ENCODE peak calls at places on chromosomes 1 and 21, in seven cellular contexts. G is fibroblast of the aortic adventitia; N is choroid plexus epithelial cell; A is fibroblast of mammary gland; V is foreskin fibroblast; B is CD4-positive, alpha-beta T cell; K is heart right ventricle. M is an unnamed sample.

GRCh38 chr1:116580446-116581322 is 9.9 kb upstream of the CD58 start:
- DNase-seq in G (no peak), N (no peak), A (no peak), V (no peak), B (no peak), K (no peak), M (no peak)

GRCh38 chr21:36860736-36861594 is 105.5 kb downstream of the HLCS start:
- DNase-seq in G (peak; percentile 63), N (peak; percentile 87), A (no peak), V (peak; percentile 42), B (no peak), K (no peak), M (peak; percentile 67)

GRCh38 chr1:178962853-178963810 is 62.6 kb upstream of the FAM20B start:
- DNase-seq in G (no peak), N (peak; percentile 16), A (no peak), V (no peak), B (no peak), K (no peak), M (no peak)

GRCh38 chr1:20271498-20272400 is 18.9 kb upstream of the VWA5B1 start:
- DNase-seq in G (peak; percentile 48), N (no peak), A (peak; percentile 20), V (no peak), B (no peak), K (no peak), M (no peak)

GRCh38 chr1:209697082-209697481 is 7.6 kb upstream of the HSD11B1 start:
- DNase-seq in G (peak; percentile 62), N (peak; percentile 62), A (no peak), V (no peak), B (no peak), K (no peak), M (no peak)

GRCh38 chr1:232454487-232454886 is 175.4 kb downstream of the SIPA1L2 start:
- DNase-seq in G (no peak), N (no peak), A (no peak), V (no peak), B (no peak), K (no peak), M (no peak)

GRCh38 chr1:29709711-29710169 is 473.4 kb downstream of the PTPRU start:
- DNase-seq in G (peak; percentile 81), N (peak; percentile 64), A (peak; percentile 73), V (peak; percentile 89), B (no peak), K (no peak), M (peak; percentile 97)

GRCh38 chr1:167862432-167863076 is 51.4 kb downstream of the ADCY10 start:
- DNase-seq in G (peak; percentile 34), N (peak; percentile 8), A (peak; percentile 54), V (peak; percentile 76), B (no peak), K (no peak), M (no peak)

GRCh38 chr1:205578780-205579571 is 52.8 kb downstream of the ELK4 start:
- DNase-seq in G (no peak), N (no peak), A (no peak), V (no peak), B (no peak), K (no peak), M (no peak)

GRCh38 chr1:182080955-182081582 is 19.6 kb upstream of the ZNF648 start:
- DNase-seq in G (peak; percentile 52), N (peak; percentile 64), A (peak; percentile 54), V (peak; percentile 62), B (no peak), K (peak; percentile 19), M (peak; percentile 59)

GRCh38 chr1:233409540-233409939 is 82.0 kb downstream of the MAP3K21 start:
- DNase-seq in G (no peak), N (no peak), A (no peak), V (no peak), B (no peak), K (no peak), M (no peak)

GRCh38 chr21:43728467-43729390 is 9.8 kb downstream of the PDXK start:
- DNase-seq in G (peak; percentile 98), N (peak; percentile 99), A (peak; percentile 98), V (peak; percentile 100), B (peak; percentile 83), K (peak; percentile 95), M (peak; percentile 94)

GRCh38 chr21:43726686-43727570 is 8.0 kb downstream of the PDXK start:
- DNase-seq in G (no peak), N (no peak), A (no peak), V (no peak), B (no peak), K (no peak), M (no peak)

GRCh38 chr21:43731476-43731875 is 12.5 kb downstream of the PDXK start:
- DNase-seq in G (no peak), N (no peak), A (no peak), V (no peak), B (no peak), K (no peak), M (no peak)

GRCh38 chr21:43723648-43724047 is 4.7 kb downstream of the PDXK start:
- DNase-seq in G (no peak), N (no peak), A (no peak), V (no peak), B (no peak), K (no peak), M (no peak)

GRCh38 chr21:43727571-43728466 is 8.9 kb downstream of the PDXK start:
- DNase-seq in G (no peak), N (peak; percentile 36), A (no peak), V (peak; percentile 74), B (no peak), K (no peak), M (peak; percentile 57)
- TF ChIP-seq CTCF in G (no peak), N (peak; percentile 16), A (no peak), V (no peak), B (no peak), K (no peak), M (peak; percentile 6)

DNA sequence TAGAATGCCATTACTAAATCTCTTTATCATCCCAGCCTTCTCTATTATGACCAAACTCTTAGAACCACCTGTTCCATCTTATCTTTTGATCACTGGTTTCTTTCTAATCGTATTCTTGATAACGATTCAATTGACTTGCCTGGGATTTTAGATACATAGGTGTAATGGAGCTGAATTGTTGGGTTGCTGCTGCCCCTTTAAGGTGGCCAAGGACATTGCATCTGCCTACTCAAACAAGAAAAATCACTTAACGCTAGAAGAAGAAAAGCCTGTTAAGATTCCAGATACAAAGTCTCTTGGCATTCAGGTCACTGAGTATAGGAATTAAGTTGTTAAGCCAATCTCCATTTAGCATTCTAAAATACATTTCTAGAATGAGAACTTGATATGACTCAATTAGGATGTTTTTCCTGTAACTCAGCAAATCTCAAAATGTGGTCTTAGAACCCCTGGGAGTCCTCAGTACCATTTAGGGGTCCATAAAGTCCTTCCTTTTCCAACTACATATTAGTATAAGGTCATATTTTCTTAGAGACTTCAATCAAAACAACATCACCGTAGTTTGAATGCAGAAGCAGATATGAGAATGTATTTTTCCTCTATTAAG is 12.4 kb downstream of the NEXN start:
- DNase-seq in G (peak; percentile 81), N (peak; percentile 87), A (peak; percentile 76), V (peak; percentile 78), B (no peak), K (no peak), M (peak; percentile 66)
- TF ChIP-seq CTCF in G (peak; percentile 82), N (peak; percentile 86), A (peak; percentile 70), V (peak; percentile 66), B (peak; percentile 41), K (peak; percentile 57), M (peak; percentile 85)

GRCh38 chr1:173560300-173560699 is 42.6 kb downstream of the SLC9C2 start:
- DNase-seq in G (no peak), N (no peak), A (no peak), V (no peak), B (no peak), K (no peak), M (no peak)

GRCh38 chr1:173561263-173561662 is 41.6 kb downstream of the SLC9C2 start:
- DNase-seq in G (no peak), N (no peak), A (no peak), V (no peak), B (no peak), K (no peak), M (no peak)

GRCh38 chr1:173568483-173568882 is 34.4 kb downstream of the SLC9C2 start:
- DNase-seq in G (no peak), N (no peak), A (no peak), V (no peak), B (no peak), K (no peak), M (no peak)

GRCh38 chr1:173562813-173563212 is 40.1 kb downstream of the SLC9C2 start:
- DNase-seq in G (no peak), N (no peak), A (no peak), V (no peak), B (no peak), K (no peak), M (no peak)
- TF ChIP-seq CTCF in G (peak; percentile 14), N (peak; percentile 32), A (peak; percentile 17), V (peak; percentile 3), B (no peak), K (no peak), M (no peak)

DNA sequence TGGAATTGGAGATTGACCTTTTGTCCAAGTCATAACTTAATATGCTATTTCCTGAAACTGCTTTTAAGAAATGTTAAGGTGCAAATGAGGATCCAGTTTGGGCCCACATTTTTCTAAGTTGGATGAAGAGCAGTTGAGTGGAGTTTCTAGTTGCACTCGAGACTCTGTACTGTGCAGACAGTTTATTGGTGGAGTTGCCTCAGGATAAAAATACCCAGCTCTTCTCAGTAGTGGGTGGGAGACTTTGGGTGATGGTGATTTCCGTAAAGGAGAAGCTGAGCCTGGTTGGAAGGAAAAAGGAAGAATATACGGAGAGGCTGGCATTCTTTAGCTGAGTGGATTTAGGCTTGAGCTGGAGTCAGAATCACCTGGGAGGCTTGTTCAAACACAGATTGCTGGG is 49.9 kb downstream of the CAMTA1 start:
- DNase-seq in G (no peak), N (no peak), A (no peak), V (no peak), B (no peak), K (no peak), M (no peak)
- TF ChIP-seq CTCF in G (no peak), N (no peak), A (no peak), V (no peak), B (no peak), K (no peak), M (no peak)

GRCh38 chr1:60826320-60827094 is 255.9 kb upstream of the NFIA start:
- DNase-seq in G (no peak), N (no peak), A (no peak), V (no peak), B (no peak), K (no peak), M (no peak)

GRCh38 chr1:60822252-60822651 is 260.1 kb upstream of the NFIA start:
- DNase-seq in G (no peak), N (no peak), A (no peak), V (no peak), B (no peak), K (no peak), M (no peak)

GRCh38 chr1:60823151-60823550 is 259.2 kb upstream of the NFIA start:
- DNase-seq in G (no peak), N (no peak), A (no peak), V (no peak), B (no peak), K (no peak), M (no peak)

GRCh38 chr1:60828944-60829343 is 253.4 kb upstream of the NFIA start:
- DNase-seq in G (no peak), N (no peak), A (no peak), V (no peak), B (no peak), K (no peak), M (no peak)

DNA sequence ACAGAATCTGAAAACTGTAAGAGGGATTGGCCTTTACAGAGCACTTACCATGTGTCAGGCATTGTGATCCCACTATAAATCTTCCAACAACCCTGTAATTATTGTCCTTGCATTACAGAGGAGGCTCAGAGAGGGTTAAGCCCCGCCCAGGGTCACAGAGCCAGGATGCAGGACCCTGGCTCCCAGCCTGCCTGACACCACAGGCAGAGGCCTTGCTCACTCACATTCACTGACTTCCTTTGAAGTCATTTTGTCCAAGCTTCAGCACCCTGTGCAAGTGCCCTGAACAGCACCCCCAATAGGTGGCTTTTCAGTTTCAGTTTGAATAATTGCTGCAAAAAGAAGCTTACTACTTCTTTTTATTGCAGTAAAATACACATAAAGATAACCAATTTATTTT is 256.8 kb upstream of the NFIA start:
- DNase-seq in G (no peak), N (no peak), A (no peak), V (peak; percentile 7), B (no peak), K (no peak), M (no peak)
- TF ChIP-seq CTCF in G (no peak), N (peak; percentile 38), A (peak; percentile 5), V (no peak), B (no peak), K (no peak), M (no peak)

M was measured in MCF 10A.